ENCODE peak calls at places on chromosomes 2 and 18, in ten cellular contexts. Q is HS-27A; M is cardiac septum; D is A549; Y is CD8-positive, alpha-beta memory T cell; E is cardiac muscle cell; F is posterior cingulate gyrus; C is activated T-helper 9 cell treated with anti-CD3 and anti-CD28 coated beads, Interleukin-2, amount 50 U/mL, for 16 hours; T is HFFc6; N is nephron progenitor cell. V is an unnamed sample.

GRCh38 chr2:100721693-100722092 is 98.2 kb upstream of the NPAS2 start:
- DNase-seq in Q (no peak), M (no peak), D (no peak), Y (no peak), E (no peak), F (no peak), C (no peak), T (no peak), N (no peak), V (no peak)

GRCh38 chr2:120228503-120228902 is 5.3 kb upstream of the TMEM185B start:
- DNase-seq in Q (no peak), M (peak), D (no peak), Y (no peak), E (no peak), F (peak), C (no peak), T (no peak), N (no peak), V (no peak)

GRCh38 chr2:205321240-205321639 is 361.1 kb upstream of the NRP2 start:
- DNase-seq in Q (peak), M (no peak), D (no peak), Y (no peak), E (peak), F (no peak), C (no peak), T (peak), N (no peak), V (peak)

GRCh38 chr2:202529389-202529788 is 105.4 kb upstream of the FAM117B start:
- DNase-seq in Q (no peak), M (no peak), D (no peak), Y (no peak), E (peak), F (no peak), C (no peak), T (peak), N (no peak), V (peak)

GRCh38 chr2:30235859-30236535 is 4.7 kb downstream of the LBH start:
- DNase-seq in Q (no peak), M (no peak), D (no peak), Y (no peak), E (no peak), F (no peak), C (peak), T (no peak), N (no peak), V (no peak)

GRCh38 chr18:6731197-6731596 is 1.7 kb downstream of the ARHGAP28 start:
- DNase-seq in Q (peak), M (no peak), D (no peak), Y (no peak), E (peak), F (no peak), C (no peak), T (peak), N (no peak), V (peak)

GRCh38 chr2:121727332-121727731 is 9.3 kb downstream of the NIFK start:
- DNase-seq in Q (no peak), M (no peak), D (no peak), Y (no peak), E (no peak), F (no peak), C (no peak), T (no peak), N (no peak), V (no peak)

GRCh38 chr2:235527806-235528480 is 34.1 kb downstream of the AGAP1 start:
- DNase-seq in Q (no peak), M (no peak), D (no peak), Y (no peak), E (no peak), F (no peak), C (no peak), T (no peak), N (no peak), V (no peak)

GRCh38 chr18:35479911-35480586 is 17.7 kb downstream of the INO80C start:
- DNase-seq in Q (no peak), M (no peak), D (peak), Y (no peak), E (no peak), F (no peak), C (no peak), T (no peak), N (no peak), V (no peak)

GRCh38 chr2:224987733-224988132 is 54.5 kb downstream of the DOCK10 start:
- DNase-seq in Q (no peak), M (no peak), D (no peak), Y (no peak), E (no peak), F (no peak), C (no peak), T (peak), N (no peak), V (peak)

GRCh38 chr2:240655931-240656886 is 26.5 kb downstream of the AQP12B start:
- DNase-seq in Q (no peak), M (no peak), D (no peak), Y (peak), E (peak), F (no peak), C (no peak), T (no peak), N (no peak), V (peak)

GRCh38 chr2:42907835-42908234 is 115.5 kb upstream of the HAAO start:
- DNase-seq in Q (no peak), M (peak), D (no peak), Y (no peak), E (no peak), F (no peak), C (no peak), T (no peak), N (no peak), V (peak)

GRCh38 chr2:1676091-1676912 is 68.0 kb downstream of the PXDN start:
- DNase-seq in Q (no peak), M (peak), D (no peak), Y (no peak), E (no peak), F (no peak), C (no peak), T (no peak), N (no peak), V (no peak)

GRCh38 chr2:218852911-218853667 is 6.5 kb upstream of the WNT6 start:
- DNase-seq in Q (no peak), M (no peak), D (peak), Y (peak), E (peak), F (no peak), C (peak), T (peak), N (peak), V (peak)

GRCh38 chr2:233926806-233927205 is 9.6 kb downstream of the TRPM8 start:
- DNase-seq in Q (no peak), M (no peak), D (no peak), Y (no peak), E (no peak), F (no peak), C (no peak), T (no peak), N (no peak), V (no peak)

GRCh38 chr2:130759906-130760753 is 4.8 kb downstream of the AMER3 start:
- DNase-seq in Q (no peak), M (peak), D (no peak), Y (no peak), E (peak), F (no peak), C (no peak), T (no peak), N (no peak), V (peak)

GRCh38 chr2:158667567-158667966 is 127.5 kb upstream of the DAPL1 start:
- DNase-seq in Q (no peak), M (no peak), D (no peak), Y (no peak), E (peak), F (no peak), C (no peak), T (peak), N (no peak), V (peak)

GRCh38 chr2:84865181-84865783 is 15.6 kb downstream of the TRABD2A start:
- DNase-seq in Q (peak), M (no peak), D (peak), Y (peak), E (peak), F (no peak), C (no peak), T (peak), N (no peak), V (peak)

GRCh38 chr2:151337643-151338042 is 19.7 kb upstream of the TNFAIP6 start:
- DNase-seq in Q (no peak), M (no peak), D (no peak), Y (no peak), E (peak), F (no peak), C (no peak), T (peak), N (no peak), V (peak)

GRCh38 chr18:34911081-34911480 is 130.1 kb upstream of the MAPRE2 start:
- DNase-seq in Q (no peak), M (no peak), D (no peak), Y (no peak), E (no peak), F (no peak), C (no peak), T (no peak), N (no peak), V (no peak)

GRCh38 chr18:63160172-63160995 is 159.2 kb downstream of the BCL2 start:
- DNase-seq in Q (no peak), M (no peak), D (no peak), Y (peak), E (peak), F (no peak), C (peak), T (no peak), N (no peak), V (peak)

GRCh38 chr2:51068237-51068636 is 36.3 kb upstream of the NRXN1 start:
- DNase-seq in Q (no peak), M (no peak), D (no peak), Y (no peak), E (no peak), F (no peak), C (no peak), T (no peak), N (no peak), V (no peak)

GRCh38 chr2:58739033-58739432 is 497.9 kb upstream of the FANCL start:
- DNase-seq in Q (no peak), M (no peak), D (no peak), Y (no peak), E (no peak), F (no peak), C (no peak), T (no peak), N (no peak), V (no peak)

V was measured in EH.